ENCODE peak calls at places on chromosomes 7 and 10, in eight cellular contexts. D is BJ; Z is effector memory CD4-positive, alpha-beta T cell; Q is lower lobe of right lung; W is bronchial epithelial cell; P is naive thymus-derived CD4-positive, alpha-beta T cell; R is aorta; H is CD4-positive, alpha-beta memory T cell. O is an unnamed sample.
A peak's percentile ranks its signal among the peaks of the same experiment; 100 is the strongest.

GRCh38 chr10:28411648-28412047 is 108.8 kb upstream of the MPP7 start:
- DNase-seq in D (no peak), Q (no peak), P (no peak), H (no peak), Z (no peak), W (peak; percentile 70), R (no peak), O (no peak)

GRCh38 chr7:1733206-1733907 is 63.3 kb downstream of the ELFN1 start:
- DNase-seq in P (no peak), H (no peak), Z (no peak), Q (no peak), D (no peak), W (no peak), R (no peak), O (no peak)

GRCh38 chr7:149882264-149883048 is 8.7 kb downstream of the ATP6V0E2 start:
- DNase-seq in Q (no peak), H (no peak), W (no peak), Z (no peak), D (no peak), P (no peak), R (no peak), O (no peak)

GRCh38 chr7:85185355-85186082 is 1.3 kb downstream of the SEMA3D start:
- DNase-seq in H (no peak), P (no peak), R (peak; percentile 84), Z (no peak), Q (peak; percentile 43), W (peak; percentile 43), D (no peak), O (no peak)

GRCh38 chr7:79090543-79090942 is 362.9 kb downstream of the MAGI2 start:
- DNase-seq in H (no peak), D (no peak), W (peak; percentile 23), Q (no peak), R (no peak), P (no peak), Z (no peak), O (no peak)

GRCh38 chr7:124033093-124033806 is 383 bp upstream of the TMEM229A start:
- DNase-seq in P (no peak), Z (no peak), W (no peak), R (peak; percentile 37), D (no peak), Q (peak; percentile 41), H (no peak), O (no peak)

GRCh38 chr10:52526251-52526823 is 212.3 kb downstream of the DKK1 start:
- DNase-seq in Q (no peak), P (no peak), W (peak; percentile 39), H (no peak), R (no peak), D (no peak), Z (no peak), O (no peak)

GRCh38 chr7:19215421-19215820 is 70.2 kb upstream of the FERD3L start:
- DNase-seq in P (no peak), R (no peak), Z (no peak), W (no peak), H (no peak), Q (no peak), D (peak; percentile 51), O (peak; percentile 58)

GRCh38 chr7:114789161-114789560 is 132.7 kb upstream of the MDFIC start:
- DNase-seq in Z (no peak), D (no peak), W (peak; percentile 3), R (no peak), H (no peak), Q (no peak), P (no peak), O (no peak)

GRCh38 chr7:73890541-73891147 is 29.7 kb downstream of the TMEM270 start:
- DNase-seq in H (no peak), D (no peak), Z (no peak), Q (no peak), P (no peak), W (no peak), R (no peak), O (no peak)

GRCh38 chr7:83946801-83947200 is 247.8 kb downstream of the SEMA3A start:
- DNase-seq in D (no peak), R (no peak), Z (no peak), W (no peak), P (no peak), Q (no peak), H (no peak), O (no peak)

GRCh38 chr7:105473163-105473562 is 48.9 kb downstream of the PUS7 start:
- DNase-seq in R (no peak), D (peak; percentile 25), P (no peak), H (no peak), Q (no peak), Z (no peak), W (peak; percentile 72), O (peak; percentile 65)

GRCh38 chr7:21941570-21942224 is 4.0 kb downstream of the CDCA7L start:
- DNase-seq in D (no peak), Z (no peak), P (peak; percentile 9), W (peak; percentile 76), R (no peak), Q (no peak), H (no peak), O (no peak)

GRCh38 chr7:125391921-125392320 is 462.3 kb upstream of the POT1 start:
- DNase-seq in Q (no peak), P (no peak), D (no peak), W (no peak), R (no peak), H (no peak), Z (no peak), O (no peak)

GRCh38 chr7:133585003-133585668 is 332.3 kb downstream of the EXOC4 start:
- DNase-seq in H (no peak), W (no peak), Q (no peak), D (no peak), P (no peak), R (no peak), Z (no peak), O (no peak)

GRCh38 chr10:111034598-111035310 is 42.1 kb upstream of the ADRA2A start:
- DNase-seq in H (no peak), Z (no peak), Q (no peak), D (peak; percentile 14), P (no peak), R (no peak), W (no peak), O (no peak)

GRCh38 chr10:123026266-123026665 is 17.5 kb downstream of the ACADSB start:
- DNase-seq in R (no peak), Q (no peak), H (no peak), Z (no peak), D (no peak), W (no peak), P (no peak), O (no peak)

GRCh38 chr10:126153686-126154628 is 234.3 kb downstream of the ADAM12 start:
- DNase-seq in H (no peak), Z (no peak), W (no peak), D (no peak), P (no peak), R (no peak), Q (no peak), O (no peak)

GRCh38 chr7:141076377-141076776 is 2.5 kb downstream of the TMEM178B start:
- DNase-seq in Z (no peak), D (no peak), W (no peak), Q (no peak), R (no peak), H (no peak), P (no peak), O (no peak)

GRCh38 chr7:149304006-149304405 is 42.0 kb downstream of the ZNF783 start:
- DNase-seq in W (no peak), H (no peak), Q (no peak), D (no peak), P (no peak), Z (no peak), R (no peak), O (no peak)

GRCh38 chr7:88034083-88034695 is 100.1 kb downstream of the ADAM22 start:
- DNase-seq in D (no peak), Z (no peak), R (no peak), W (no peak), P (no peak), H (no peak), Q (no peak), O (no peak)

GRCh38 chr7:140564643-140565042 is 76.0 kb downstream of the DENND2A start:
- DNase-seq in Q (no peak), H (no peak), Z (no peak), W (peak; percentile 96), P (no peak), R (no peak), D (no peak), O (no peak)

GRCh38 chr7:135232720-135233119 is 918 bp upstream of the STRA8 start:
- DNase-seq in P (no peak), Z (no peak), D (no peak), H (no peak), W (no peak), Q (no peak), R (no peak), O (no peak)

DNA sequence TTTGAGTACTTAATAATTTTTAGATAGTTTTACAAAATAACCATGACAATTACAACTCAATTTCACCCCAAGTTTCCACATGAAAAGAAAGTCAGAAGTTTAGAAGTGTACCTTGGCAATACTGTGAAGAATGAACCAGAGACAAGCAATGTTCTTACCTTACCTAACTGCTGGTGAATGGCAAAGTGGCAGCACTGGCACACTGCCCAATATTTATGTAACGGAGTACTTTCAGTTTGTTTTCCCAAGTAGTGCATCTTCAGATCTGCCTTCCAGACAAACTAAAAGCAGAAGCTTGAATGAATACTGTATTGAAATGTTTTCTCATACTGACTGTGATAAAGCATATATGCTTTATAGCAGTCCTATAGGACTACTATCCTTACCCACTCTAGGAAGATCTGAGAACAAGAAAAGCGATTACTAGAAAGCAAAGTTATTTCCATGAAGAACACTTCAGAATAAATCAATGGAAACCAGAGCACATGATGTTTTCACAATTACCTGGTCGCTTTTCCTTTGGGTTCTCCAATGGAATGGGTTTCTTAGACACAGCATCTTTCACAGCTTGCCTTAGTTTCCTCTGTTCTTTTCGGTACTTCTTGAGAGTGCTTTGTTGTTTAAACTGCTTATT is 1.5 kb downstream of the NOC3L start:
- DNase-seq in W (peak; percentile 37), P (peak; percentile 26), Q (no peak), Z (no peak), H (peak; percentile 39), D (no peak), R (no peak), O (no peak)
- H3K4me3 ChIP-seq in W (no peak overlapping the region), P (peak overlapping the region; percentile 76), Q (no peak overlapping the region), Z (peak overlapping the region; percentile 61), H (peak overlapping the region; percentile 64), D (no peak overlapping the region), R (no peak overlapping the region), O (peak overlapping the region; percentile 89)

GRCh38 chr7:120272261-120272895 is 597 bp upstream of the KCND2 start:
- DNase-seq in D (no peak), W (peak; percentile 54), Q (no peak), H (no peak), R (no peak), P (no peak), Z (no peak), O (peak; percentile 16)
- H3K27me3 ChIP-seq in D (peaks cover 7% of the 10 kb centered on the region), W (peaks cover 10% of the 10 kb centered on the region), Q (peaks cover 8% of the 10 kb centered on the region), H (no peaks in the 10 kb centered on the region), R (peaks cover 2% of the 10 kb centered on the region), P (no peaks in the 10 kb centered on the region), Z (no peaks in the 10 kb centered on the region), O (peaks cover 14% of the 10 kb centered on the region)

GRCh38 chr7:151249732-151250072 is 1.2 kb upstream of the SMARCD3 start:
- DNase-seq in P (no peak), Z (no peak), W (peak; percentile 44), D (no peak), Q (peak; percentile 72), R (peak; percentile 86), H (no peak), O (no peak)
- H3K4me3 ChIP-seq in P (no peak overlapping the region), Z (no peak overlapping the region), W (no peak overlapping the region), D (no peak overlapping the region), Q (peak overlapping the region; percentile 62), R (peak overlapping the region; percentile 60), H (no peak overlapping the region), O (no peak overlapping the region)

GRCh38 chr10:118463740-118464139 is 121.6 kb upstream of the FAM204A start:
- DNase-seq in D (no peak), Q (no peak), W (no peak), Z (no peak), R (no peak), H (no peak), P (no peak), O (no peak)
- H3K27me3 ChIP-seq in D (no peaks in the 10 kb centered on the region), Q (peaks cover 21% of the 10 kb centered on the region), W (peaks cover 2% of the 10 kb centered on the region), Z (no peaks in the 10 kb centered on the region), R (peaks cover 2% of the 10 kb centered on the region), H (no peaks in the 10 kb centered on the region), P (no peaks in the 10 kb centered on the region), O (no peaks in the 10 kb centered on the region)

O was measured in AG04450.